ENCODE peak calls at places on chromosomes 5 and 9, in nine cellular contexts. M is ovary, Y is tibial nerve, W is tibial artery, H is breast epithelium, G is OCI-LY7, U is stomach, I is A549, J is transverse colon. O is an unnamed sample.
A peak's percentile ranks its signal among the peaks of the same experiment; 100 is the strongest.

GRCh38 chr5:87300744-87301143 is 33.1 kb downstream of the RASA1 start:
- DNase-seq in Y (no peak), U (no peak), G (no peak), H (no peak), M (no peak), I (peak; percentile 82), W (no peak), J (no peak), O (no peak)

GRCh38 chr5:97266576-97266975 is 83.5 kb upstream of the RIOK2 start:
- DNase-seq in Y (no peak), J (no peak), U (no peak), G (no peak), I (no peak), W (peak; percentile 35), M (peak; percentile 48), H (no peak), O (no peak)

GRCh38 chr5:113678924-113679575 is 165.6 kb downstream of the YTHDC2 start:
- DNase-seq in J (peak; percentile 9), U (no peak), M (no peak), H (no peak), W (no peak), Y (no peak), I (peak; percentile 43), G (peak; percentile 46), O (no peak)

GRCh38 chr9:93084471-93084881 is 11.5 kb upstream of the CARD19 start:
- DNase-seq in Y (no peak), U (no peak), J (no peak), H (peak; percentile 40), G (no peak), W (peak; percentile 11), I (no peak), M (peak; percentile 20), O (peak; percentile 57)

GRCh38 chr9:112074250-112075008 is 100.7 kb downstream of the SUSD1 start:
- DNase-seq in W (peak; percentile 62), J (peak; percentile 76), Y (peak; percentile 54), U (peak; percentile 72), M (peak; percentile 56), G (peak; percentile 58), I (peak; percentile 77), H (no peak), O (no peak)

GRCh38 chr5:145943674-145944121 is 7.3 kb downstream of the SH3RF2 start:
- DNase-seq in M (no peak), J (peak; percentile 44), W (peak; percentile 26), Y (no peak), H (no peak), I (peak; percentile 33), G (no peak), U (peak; percentile 56), O (no peak)

GRCh38 chr5:87121315-87122170 is 146.1 kb upstream of the RASA1 start:
- DNase-seq in M (no peak), U (no peak), W (peak; percentile 42), J (peak; percentile 14), G (peak; percentile 20), Y (no peak), H (no peak), I (peak; percentile 46), O (no peak)

GRCh38 chr9:132030626-132031325 is 48.9 kb downstream of the MED27 start:
- DNase-seq in G (no peak), I (no peak), J (no peak), U (no peak), W (no peak), H (no peak), Y (no peak), M (no peak), O (no peak)

GRCh38 chr9:104858271-104858670 is 69.7 kb downstream of the ABCA1 start:
- DNase-seq in I (no peak), H (no peak), U (no peak), Y (no peak), G (no peak), J (no peak), M (no peak), W (peak; percentile 33), O (no peak)

GRCh38 chr9:94908041-94908563 is 181.6 kb downstream of the AOPEP start:
- DNase-seq in W (no peak), U (no peak), G (no peak), J (no peak), I (peak; percentile 83), H (no peak), M (no peak), Y (no peak), O (no peak)

GRCh38 chr5:15105799-15106393 is 234.3 kb upstream of the ANKH start:
- DNase-seq in Y (peak; percentile 25), W (no peak), M (no peak), J (peak; percentile 37), H (no peak), U (peak; percentile 37), I (peak; percentile 64), G (peak; percentile 54), O (no peak)

GRCh38 chr5:65992630-65993029 is 66.3 kb downstream of the ERBIN start:
- DNase-seq in W (no peak), M (no peak), I (no peak), H (no peak), U (no peak), G (no peak), Y (no peak), J (no peak), O (no peak)

DNA sequence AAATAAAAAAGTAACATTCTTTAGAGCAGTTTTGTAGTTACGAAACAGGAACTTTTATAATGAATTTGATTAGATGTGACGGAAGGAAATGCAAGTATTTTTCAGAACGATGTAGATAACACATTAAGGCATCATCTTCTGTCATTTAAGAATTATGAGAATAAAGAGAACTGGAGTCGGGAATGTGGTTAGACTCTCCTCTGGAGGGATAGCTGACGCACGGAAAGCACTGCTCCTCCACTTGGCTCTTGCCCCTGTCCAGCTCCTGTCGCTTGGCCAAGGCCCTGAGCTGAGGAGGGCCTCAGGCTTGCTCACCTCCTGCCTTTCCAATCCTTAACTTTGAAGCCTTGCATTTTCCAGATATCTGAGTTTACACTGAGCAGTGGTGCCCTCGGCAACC is 60.5 kb downstream of the MAP1B start:
- DNase-seq in G (no peak), H (no peak), M (peak; percentile 64), I (no peak), U (no peak), W (peak; percentile 53), Y (no peak), J (no peak), O (no peak)
- H3K4me1 ChIP-seq in G (no peaks in the 10 kb centered on the region), H (peaks cover 7% of the 10 kb centered on the region), M (peaks cover 10% of the 10 kb centered on the region), I (peaks cover 2% of the 10 kb centered on the region), U (peaks cover 37% of the 10 kb centered on the region), W (no peaks in the 10 kb centered on the region), Y (peaks cover 17% of the 10 kb centered on the region), J (no peaks in the 10 kb centered on the region), O (no peaks in the 10 kb centered on the region)

GRCh38 chr9:113879318-113879717 is 3.2 kb downstream of the ZNF618 start:
- DNase-seq in Y (no peak), J (no peak), M (no peak), G (no peak), H (no peak), U (no peak), I (no peak), W (peak; percentile 72), O (no peak)

GRCh38 chr9:113875917-113876805 is at the start of gene ZNF618:
- DNase-seq in I (peak; percentile 39), G (peak; percentile 9), M (peak; percentile 64), J (peak; percentile 24), Y (no peak), W (no peak), H (no peak), U (peak; percentile 41), O (peak; percentile 68)

GRCh38 chr9:113873926-113874325 is 2.2 kb upstream of the ZNF618 start:
- DNase-seq in H (no peak), W (no peak), M (no peak), U (no peak), G (no peak), J (no peak), I (no peak), Y (no peak), O (no peak)

GRCh38 chr9:113875420-113875916 is 641 bp upstream of the ZNF618 start:
- DNase-seq in Y (no peak), W (no peak), U (no peak), I (no peak), H (no peak), M (no peak), G (no peak), J (no peak), O (no peak)

GRCh38 chr9:113876806-113877236 is 712 bp downstream of the ZNF618 start:
- DNase-seq in W (no peak), J (no peak), I (no peak), M (no peak), G (peak; percentile 48), Y (no peak), H (no peak), U (no peak), O (no peak)
- TF ChIP-seq CTCF in W (peak; percentile 53), J (peak; percentile 44), I (peak; percentile 71), M (no peak), G (peak; percentile 80), Y (peak; percentile 69), H (peak; percentile 37), U (peak; percentile 27), O (peak; percentile 52)

GRCh38 chr9:136107953-136108647 is 10.6 kb downstream of the TMEM250 start:
- DNase-seq in U (no peak), M (no peak), H (no peak), I (no peak), G (no peak), Y (no peak), J (peak; percentile 53), W (no peak), O (no peak)
- H3K4me1 ChIP-seq in U (peaks cover 87% of the 10 kb centered on the region), M (peaks cover 17% of the 10 kb centered on the region), H (peaks cover 9% of the 10 kb centered on the region), I (peaks cover 36% of the 10 kb centered on the region), G (peaks cover 41% of the 10 kb centered on the region), Y (peaks cover 33% of the 10 kb centered on the region), J (peaks cover 30% of the 10 kb centered on the region), W (no peaks in the 10 kb centered on the region), O (peaks cover 52% of the 10 kb centered on the region)

GRCh38 chr5:69492391-69493234 is at the start of gene OCLN:
- DNase-seq in W (no peak), G (no peak), M (peak; percentile 35), J (peak; percentile 85), U (peak; percentile 86), H (peak; percentile 82), I (peak; percentile 79), Y (no peak), O (peak; percentile 92)
- TF ChIP-seq CTCF in W (no peak), G (no peak), M (no peak), J (no peak), U (peak; percentile 34), H (peak; percentile 32), I (no peak), Y (no peak), O (no peak)

GRCh38 chr9:14352549-14352948 is 38.6 kb upstream of the NFIB start:
- DNase-seq in W (no peak), Y (no peak), H (no peak), G (no peak), U (no peak), M (no peak), I (no peak), J (no peak), O (no peak)
- H3K4me1 ChIP-seq in W (no peaks in the 10 kb centered on the region), Y (peaks cover 26% of the 10 kb centered on the region), H (no peaks in the 10 kb centered on the region), G (no peaks in the 10 kb centered on the region), U (peaks cover 45% of the 10 kb centered on the region), M (peaks cover 2% of the 10 kb centered on the region), I (peaks cover 4% of the 10 kb centered on the region), J (peaks cover 9% of the 10 kb centered on the region), O (peaks cover 20% of the 10 kb centered on the region)

GRCh38 chr9:116905131-116905724 is 218.1 kb downstream of the TRIM32 start:
- DNase-seq in H (no peak), U (no peak), M (no peak), G (no peak), J (no peak), I (no peak), Y (no peak), W (no peak), O (no peak)

GRCh38 chr9:116907989-116908388 is 220.9 kb downstream of the TRIM32 start:
- DNase-seq in G (no peak), M (no peak), Y (no peak), J (no peak), W (no peak), I (no peak), H (no peak), U (no peak), O (no peak)

GRCh38 chr9:116910201-116910600 is 223.1 kb downstream of the TRIM32 start:
- DNase-seq in J (no peak), M (no peak), H (no peak), Y (no peak), U (no peak), G (no peak), W (no peak), I (no peak), O (no peak)
- TF ChIP-seq CTCF in J (no peak), M (no peak), H (no peak), Y (no peak), U (no peak), G (peak; percentile 13), W (no peak), I (no peak), O (no peak)

O was measured in upper lobe of right lung.